ENCODE peak calls at places on chromosome 4, in five cellular contexts. R is tibial nerve, C is colonic mucosa, Y is upper lobe of right lung, L is neural progenitor cell. I is an unnamed sample.
A peak's percentile ranks its signal among the peaks of the same experiment; 100 is the strongest.

GRCh38 chr4:168741281-168742173 is 244.7 kb downstream of the PALLD start:
- DNase-seq in R (no peak), C (no peak), Y (peak; percentile 69), L (no peak), I (no peak)

GRCh38 chr4:8046925-8047541 is 107.4 kb upstream of the AFAP1 start:
- DNase-seq in R (no peak), C (no peak), Y (no peak), L (no peak), I (no peak)

GRCh38 chr4:174274436-174274835 is 9.0 kb downstream of the FBXO8 start:
- DNase-seq in R (no peak), C (no peak), Y (no peak), L (no peak), I (no peak)

GRCh38 chr4:20954541-20954940 is 254.3 kb downstream of the PACRGL start:
- DNase-seq in R (no peak), C (no peak), Y (no peak), L (no peak), I (peak; percentile 87)

GRCh38 chr4:109294006-109294405 is 8.5 kb downstream of the COL25A1 start:
- DNase-seq in R (no peak), C (no peak), Y (no peak), L (peak; percentile 76), I (peak; percentile 57)

GRCh38 chr4:37383579-37384229 is 139.2 kb downstream of the NWD2 start:
- DNase-seq in R (no peak), C (peak; percentile 54), Y (no peak), L (peak; percentile 72), I (peak; percentile 33)

GRCh38 chr4:874071-874470 is 48.1 kb upstream of the CPLX1 start:
- DNase-seq in R (no peak), C (no peak), Y (no peak), L (no peak), I (peak; percentile 53)

GRCh38 chr4:8893624-8894423 is 22.2 kb upstream of the HMX1 start:
- DNase-seq in R (no peak), C (no peak), Y (no peak), L (peak; percentile 79), I (no peak)

GRCh38 chr4:168917150-168917779 is 92.8 kb downstream of the CBR4 start:
- DNase-seq in R (no peak), C (no peak), Y (no peak), L (peak; percentile 35), I (peak; percentile 60)

GRCh38 chr4:44493924-44494323 is 45.3 kb upstream of the KCTD8 start:
- DNase-seq in R (no peak), C (no peak), Y (no peak), L (peak; percentile 63), I (peak; percentile 45)

GRCh38 chr4:173211222-173211621 is 42.6 kb downstream of the GALNT7 start:
- DNase-seq in R (no peak), C (no peak), Y (no peak), L (no peak), I (no peak)

GRCh38 chr4:26001816-26002215 is 87.8 kb downstream of the SMIM20 start:
- DNase-seq in R (no peak), C (no peak), Y (no peak), L (no peak), I (no peak)

GRCh38 chr4:74624351-74625151 is 169.8 kb downstream of the BTC start:
- DNase-seq in R (no peak), C (no peak), Y (no peak), L (no peak), I (peak; percentile 16)

GRCh38 chr4:183449193-183449888 is 4.9 kb downstream of the CDKN2AIP start:
- DNase-seq in R (no peak), C (no peak), Y (no peak), L (no peak), I (no peak)

GRCh38 chr4:15771419-15772058 is 6.6 kb upstream of the CD38 start:
- DNase-seq in R (no peak), C (no peak), Y (no peak), L (no peak), I (no peak)

GRCh38 chr4:85777908-85778808 is 303.2 kb downstream of the ARHGAP24 start:
- DNase-seq in R (no peak), C (no peak), Y (no peak), L (no peak), I (no peak)

GRCh38 chr4:16846520-16847117 is 51.8 kb downstream of the LDB2 start:
- DNase-seq in R (no peak), C (no peak), Y (no peak), L (peak; percentile 24), I (no peak)

GRCh38 chr4:183074288-183074990 is 24.6 kb upstream of the WWC2 start:
- DNase-seq in R (no peak), C (no peak), Y (no peak), L (peak; percentile 2), I (no peak)

GRCh38 chr4:32025840-32026459 is 1305.8 kb downstream of the PCDH7 start:
- DNase-seq in R (no peak), C (peak; percentile 21), Y (no peak), L (no peak), I (peak; percentile 11)

GRCh38 chr4:69727412-69727811 is 33.0 kb downstream of the SULT1B1 start:
- DNase-seq in R (no peak), C (no peak), Y (no peak), L (no peak), I (no peak)

GRCh38 chr4:165810726-165811125 is 62.3 kb upstream of the TLL1 start:
- DNase-seq in R (no peak), C (no peak), Y (no peak), L (no peak), I (no peak)

GRCh38 chr4:666436-666810 is 7.7 kb downstream of the ATP5ME start:
- DNase-seq in R (no peak), C (no peak), Y (no peak), L (no peak), I (no peak)

GRCh38 chr4:17680559-17680958 is 66.1 kb downstream of the MED28 start:
- DNase-seq in R (no peak), C (no peak), Y (no peak), L (no peak), I (no peak)

GRCh38 chr4:152398060-152398459 is 137.8 kb downstream of the FBXW7 start:
- DNase-seq in R (no peak), C (no peak), Y (no peak), L (peak; percentile 27), I (peak; percentile 21)

GRCh38 chr4:139144161-139144859 is 32.7 kb downstream of the ELF2 start:
- DNase-seq in R (peak; percentile 27), C (peak; percentile 27), Y (peak; percentile 73), L (peak; percentile 43), I (peak; percentile 49)

GRCh38 chr4:155079866-155080265 is 128.6 kb upstream of the NPY2R start:
- DNase-seq in R (no peak), C (no peak), Y (no peak), L (no peak), I (no peak)

GRCh38 chr4:169484485-169484884 is 127.9 kb downstream of the NEK1 start:
- DNase-seq in R (no peak), C (no peak), Y (no peak), L (no peak), I (no peak)

GRCh38 chr4:173524218-173525117 is 5.6 kb downstream of the HAND2 start:
- DNase-seq in R (no peak), C (no peak), Y (no peak), L (no peak), I (no peak)

GRCh38 chr4:37246891-37247290 is 2.3 kb downstream of the NWD2 start:
- DNase-seq in R (no peak), C (no peak), Y (no peak), L (no peak), I (no peak)

GRCh38 chr4:83189631-83190136 is 75.2 kb upstream of the PLAC8 start:
- DNase-seq in R (no peak), C (no peak), Y (no peak), L (peak; percentile 85), I (no peak)

GRCh38 chr4:159193256-159193655 is 90.4 kb downstream of the RAPGEF2 start:
- DNase-seq in R (no peak), C (no peak), Y (no peak), L (no peak), I (no peak)

GRCh38 chr4:3851881-3852280 is 85.7 kb downstream of the ADRA2C start:
- DNase-seq in R (no peak), C (no peak), Y (no peak), L (no peak), I (peak; percentile 61)

GRCh38 chr4:147928400-147928799 is 196.5 kb downstream of the ARHGAP10 start:
- DNase-seq in R (no peak), C (no peak), Y (no peak), L (no peak), I (no peak)

DNA sequence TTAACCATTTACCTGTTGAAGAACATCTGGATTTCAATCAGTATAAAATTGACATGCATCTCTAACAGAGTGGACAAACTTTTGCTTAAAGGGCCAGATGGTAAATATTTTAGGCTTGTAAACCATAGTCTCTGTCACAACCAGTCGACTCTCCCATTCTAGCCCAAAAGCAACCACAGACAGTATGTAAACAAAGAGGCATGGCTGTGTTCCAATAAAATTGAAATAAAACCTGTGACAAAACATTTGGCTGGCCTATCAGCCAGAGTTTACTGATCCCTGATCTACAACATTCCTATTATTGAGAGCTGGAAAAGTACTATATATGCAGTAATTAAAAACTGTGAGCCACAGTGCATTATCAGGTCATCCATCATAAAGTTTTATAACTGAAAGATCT is 3.2 kb downstream of the CENPC start:
- DNase-seq in R (no peak), C (no peak), Y (no peak), L (no peak), I (no peak)
- H3K4me3 ChIP-seq in R (no peak overlapping the region), C (no peak overlapping the region), Y (no peak overlapping the region), L (no peak overlapping the region), I (no peak overlapping the region)

DNA sequence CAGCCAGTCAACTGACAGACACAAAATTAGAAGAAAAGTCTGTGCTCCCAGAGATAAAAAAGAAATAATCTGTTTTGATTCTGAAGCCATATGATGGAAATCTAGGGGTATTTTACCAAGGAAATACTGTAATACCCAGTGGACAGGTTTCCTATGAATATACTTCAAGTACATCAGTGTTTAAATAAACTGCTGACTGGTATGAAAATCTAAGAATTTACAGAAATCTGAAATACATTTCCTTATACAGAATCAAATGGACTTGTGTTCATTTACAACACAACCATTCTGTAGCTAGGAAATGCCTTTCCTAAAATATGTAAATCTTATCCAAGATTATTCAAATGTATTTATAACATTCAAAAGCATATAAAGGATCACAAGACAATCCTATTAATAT is 13.4 kb downstream of the YTHDC1 start:
- DNase-seq in R (no peak), C (no peak), Y (no peak), L (no peak), I (no peak)
- H3K4me1 ChIP-seq in R (no peaks in the 10 kb centered on the region), C (no peaks in the 10 kb centered on the region), Y (peaks cover 35% of the 10 kb centered on the region), L (no peaks in the 10 kb centered on the region), I (no peaks in the 10 kb centered on the region)

GRCh38 chr4:14415146-14415545 is 587.1 kb upstream of the CPEB2 start:
- DNase-seq in R (no peak), C (no peak), Y (no peak), L (peak; percentile 56), I (peak; percentile 4)
- H3K4me3 ChIP-seq in R (no peak overlapping the region), C (no peak overlapping the region), Y (no peak overlapping the region), L (no peak overlapping the region), I (no peak overlapping the region)

GRCh38 chr4:48347282-48347921 is 6.1 kb downstream of the SLAIN2 start:
- DNase-seq in R (no peak), C (no peak), Y (no peak), L (no peak), I (no peak)

GRCh38 chr4:48343531-48343930 is 2.2 kb downstream of the SLAIN2 start:
- DNase-seq in R (no peak), C (no peak), Y (no peak), L (no peak), I (no peak)

GRCh38 chr4:48346594-48346993 is 5.3 kb downstream of the SLAIN2 start:
- DNase-seq in R (no peak), C (no peak), Y (no peak), L (no peak), I (no peak)

GRCh38 chr4:48343035-48343434 is 1.7 kb downstream of the SLAIN2 start:
- DNase-seq in R (no peak), C (no peak), Y (no peak), L (peak; percentile 10), I (no peak)

GRCh38 chr4:48345542-48345941 is 4.2 kb downstream of the SLAIN2 start:
- DNase-seq in R (no peak), C (no peak), Y (no peak), L (no peak), I (no peak)
- H3K4me1 ChIP-seq in R (no peaks in the 10 kb centered on the region), C (no peaks in the 10 kb centered on the region), Y (peaks cover 16% of the 10 kb centered on the region), L (peaks cover 43% of the 10 kb centered on the region), I (peaks cover 3% of the 10 kb centered on the region)